ENCODE peak calls at places on chromosomes 12 and 14, in ten cellular contexts. One of them, this sample, is unnamed.
A peak's percentile ranks its signal among the peaks of the same experiment; 100 is the strongest.

GRCh38 chr12:12870454-12870853 is 20.9 kb upstream of the GPRC5A start:
- DNase-seq in retinal pigment epithelial cell: peak; percentile 84
- DNase-seq in adipocyte: peak; percentile 71
- DNase-seq in NCI-H748 treated with DMSO at 0.1 percent for 48 hours: no peak
- DNase-seq in HFF-Myc: peak; percentile 96
- DNase-seq in NCI-H1417: no peak
- DNase-seq in activated CD4-positive, alpha-beta T cell treated with anti-CD3 and anti-CD28 coated beads, Interleukin-2, amount 50 U/mL, for 24 hours: no peak
- DNase-seq in HTR-8/SVneo: peak; percentile 63
- DNase-seq in left ventricle myocardium inferior: no peak
- DNase-seq in DMS153: no peak
- DNase-seq in this sample: no peak

GRCh38 chr14:75709207-75709812 is 48.3 kb downstream of the TTLL5 start:
- DNase-seq in NCI-H1417: peak; percentile 82
- DNase-seq in NCI-H748 treated with DMSO at 0.1 percent for 48 hours: peak; percentile 53
- DNase-seq in adipocyte: peak; percentile 97
- DNase-seq in DMS153: peak; percentile 34
- DNase-seq in left ventricle myocardium inferior: peak; percentile 64
- DNase-seq in retinal pigment epithelial cell: peak; percentile 54
- DNase-seq in HTR-8/SVneo: peak; percentile 90
- DNase-seq in HFF-Myc: peak; percentile 70
- DNase-seq in activated CD4-positive, alpha-beta T cell treated with anti-CD3 and anti-CD28 coated beads, Interleukin-2, amount 50 U/mL, for 24 hours: peak; percentile 41
- DNase-seq in this sample: peak; percentile 36

GRCh38 chr12:95548056-95548538 is 3.2 kb downstream of the USP44 start:
- DNase-seq in adipocyte: peak; percentile 18
- DNase-seq in left ventricle myocardium inferior: peak; percentile 18
- DNase-seq in DMS153: no peak
- DNase-seq in HTR-8/SVneo: peak; percentile 46
- DNase-seq in NCI-H1417: peak; percentile 56
- DNase-seq in NCI-H748 treated with DMSO at 0.1 percent for 48 hours: no peak
- DNase-seq in retinal pigment epithelial cell: no peak
- DNase-seq in activated CD4-positive, alpha-beta T cell treated with anti-CD3 and anti-CD28 coated beads, Interleukin-2, amount 50 U/mL, for 24 hours: peak; percentile 4
- DNase-seq in HFF-Myc: no peak
- DNase-seq in this sample: no peak

GRCh38 chr12:82835217-82835616 is 148.5 kb downstream of the TMTC2 start:
- DNase-seq in DMS153: no peak
- DNase-seq in HTR-8/SVneo: no peak
- DNase-seq in left ventricle myocardium inferior: no peak
- DNase-seq in retinal pigment epithelial cell: no peak
- DNase-seq in adipocyte: peak; percentile 40
- DNase-seq in activated CD4-positive, alpha-beta T cell treated with anti-CD3 and anti-CD28 coated beads, Interleukin-2, amount 50 U/mL, for 24 hours: no peak
- DNase-seq in NCI-H748 treated with DMSO at 0.1 percent for 48 hours: no peak
- DNase-seq in HFF-Myc: peak; percentile 39
- DNase-seq in NCI-H1417: no peak
- DNase-seq in this sample: no peak

GRCh38 chr14:99234982-99235491 is 37.0 kb downstream of the BCL11B start:
- DNase-seq in left ventricle myocardium inferior: no peak
- DNase-seq in NCI-H748 treated with DMSO at 0.1 percent for 48 hours: no peak
- DNase-seq in activated CD4-positive, alpha-beta T cell treated with anti-CD3 and anti-CD28 coated beads, Interleukin-2, amount 50 U/mL, for 24 hours: peak; percentile 85
- DNase-seq in NCI-H1417: no peak
- DNase-seq in retinal pigment epithelial cell: no peak
- DNase-seq in HFF-Myc: no peak
- DNase-seq in DMS153: no peak
- DNase-seq in HTR-8/SVneo: peak; percentile 39
- DNase-seq in adipocyte: no peak
- DNase-seq in this sample: no peak

GRCh38 chr12:50922820-50923219 is 29.5 kb upstream of the HIGD1C start:
- DNase-seq in NCI-H748 treated with DMSO at 0.1 percent for 48 hours: no peak
- DNase-seq in NCI-H1417: no peak
- DNase-seq in HTR-8/SVneo: no peak
- DNase-seq in retinal pigment epithelial cell: no peak
- DNase-seq in HFF-Myc: no peak
- DNase-seq in activated CD4-positive, alpha-beta T cell treated with anti-CD3 and anti-CD28 coated beads, Interleukin-2, amount 50 U/mL, for 24 hours: no peak
- DNase-seq in DMS153: no peak
- DNase-seq in adipocyte: peak; percentile 75
- DNase-seq in left ventricle myocardium inferior: no peak
- DNase-seq in this sample: no peak

GRCh38 chr14:29236848-29237247 is 470.3 kb downstream of the FOXG1 start:
- DNase-seq in activated CD4-positive, alpha-beta T cell treated with anti-CD3 and anti-CD28 coated beads, Interleukin-2, amount 50 U/mL, for 24 hours: no peak
- DNase-seq in retinal pigment epithelial cell: peak; percentile 48
- DNase-seq in DMS153: no peak
- DNase-seq in NCI-H748 treated with DMSO at 0.1 percent for 48 hours: no peak
- DNase-seq in HFF-Myc: peak; percentile 59
- DNase-seq in left ventricle myocardium inferior: no peak
- DNase-seq in HTR-8/SVneo: peak; percentile 41
- DNase-seq in NCI-H1417: no peak
- DNase-seq in adipocyte: peak; percentile 83
- DNase-seq in this sample: no peak

GRCh38 chr14:63134801-63135200 is 69.4 kb upstream of the RHOJ start:
- DNase-seq in activated CD4-positive, alpha-beta T cell treated with anti-CD3 and anti-CD28 coated beads, Interleukin-2, amount 50 U/mL, for 24 hours: no peak
- DNase-seq in left ventricle myocardium inferior: no peak
- DNase-seq in HFF-Myc: no peak
- DNase-seq in NCI-H1417: no peak
- DNase-seq in DMS153: no peak
- DNase-seq in NCI-H748 treated with DMSO at 0.1 percent for 48 hours: peak; percentile 33
- DNase-seq in retinal pigment epithelial cell: peak; percentile 9
- DNase-seq in adipocyte: peak; percentile 63
- DNase-seq in HTR-8/SVneo: peak; percentile 69
- DNase-seq in this sample: no peak

GRCh38 chr12:64992641-64993040 is 128.5 kb downstream of the WIF1 start:
- DNase-seq in retinal pigment epithelial cell: no peak
- DNase-seq in activated CD4-positive, alpha-beta T cell treated with anti-CD3 and anti-CD28 coated beads, Interleukin-2, amount 50 U/mL, for 24 hours: no peak
- DNase-seq in HFF-Myc: no peak
- DNase-seq in HTR-8/SVneo: no peak
- DNase-seq in NCI-H1417: no peak
- DNase-seq in NCI-H748 treated with DMSO at 0.1 percent for 48 hours: no peak
- DNase-seq in adipocyte: no peak
- DNase-seq in DMS153: no peak
- DNase-seq in left ventricle myocardium inferior: no peak
- DNase-seq in this sample: no peak

GRCh38 chr14:23409966-23410635 is 2.0 kb upstream of the MYH6 start:
- DNase-seq in retinal pigment epithelial cell: no peak
- DNase-seq in activated CD4-positive, alpha-beta T cell treated with anti-CD3 and anti-CD28 coated beads, Interleukin-2, amount 50 U/mL, for 24 hours: no peak
- DNase-seq in NCI-H1417: no peak
- DNase-seq in DMS153: no peak
- DNase-seq in HFF-Myc: no peak
- DNase-seq in NCI-H748 treated with DMSO at 0.1 percent for 48 hours: no peak
- DNase-seq in adipocyte: no peak
- DNase-seq in left ventricle myocardium inferior: peak; percentile 71
- DNase-seq in HTR-8/SVneo: no peak
- DNase-seq in this sample: no peak

GRCh38 chr12:14993537-14994266 is 20.9 kb downstream of the PDE6H start:
- DNase-seq in left ventricle myocardium inferior: no peak
- DNase-seq in NCI-H748 treated with DMSO at 0.1 percent for 48 hours: no peak
- DNase-seq in DMS153: no peak
- DNase-seq in retinal pigment epithelial cell: no peak
- DNase-seq in activated CD4-positive, alpha-beta T cell treated with anti-CD3 and anti-CD28 coated beads, Interleukin-2, amount 50 U/mL, for 24 hours: no peak
- DNase-seq in adipocyte: peak; percentile 32
- DNase-seq in NCI-H1417: no peak
- DNase-seq in HFF-Myc: no peak
- DNase-seq in HTR-8/SVneo: peak; percentile 3
- DNase-seq in this sample: no peak

GRCh38 chr12:98758331-98758730 is 113.2 kb downstream of the APAF1 start:
- DNase-seq in DMS153: no peak
- DNase-seq in NCI-H1417: no peak
- DNase-seq in retinal pigment epithelial cell: no peak
- DNase-seq in adipocyte: no peak
- DNase-seq in activated CD4-positive, alpha-beta T cell treated with anti-CD3 and anti-CD28 coated beads, Interleukin-2, amount 50 U/mL, for 24 hours: no peak
- DNase-seq in HTR-8/SVneo: no peak
- DNase-seq in NCI-H748 treated with DMSO at 0.1 percent for 48 hours: no peak
- DNase-seq in HFF-Myc: no peak
- DNase-seq in left ventricle myocardium inferior: peak; percentile 25
- DNase-seq in this sample: no peak

GRCh38 chr12:90333384-90333783 is 621.6 kb downstream of the CCER1 start:
- DNase-seq in NCI-H1417: no peak
- DNase-seq in adipocyte: no peak
- DNase-seq in left ventricle myocardium inferior: no peak
- DNase-seq in activated CD4-positive, alpha-beta T cell treated with anti-CD3 and anti-CD28 coated beads, Interleukin-2, amount 50 U/mL, for 24 hours: no peak
- DNase-seq in DMS153: no peak
- DNase-seq in NCI-H748 treated with DMSO at 0.1 percent for 48 hours: no peak
- DNase-seq in HTR-8/SVneo: no peak
- DNase-seq in retinal pigment epithelial cell: no peak
- DNase-seq in HFF-Myc: no peak
- DNase-seq in this sample: no peak

GRCh38 chr12:75964150-75964549 is 67.4 kb downstream of the PHLDA1 start:
- DNase-seq in NCI-H748 treated with DMSO at 0.1 percent for 48 hours: no peak
- DNase-seq in HTR-8/SVneo: no peak
- DNase-seq in HFF-Myc: no peak
- DNase-seq in left ventricle myocardium inferior: peak; percentile 25
- DNase-seq in activated CD4-positive, alpha-beta T cell treated with anti-CD3 and anti-CD28 coated beads, Interleukin-2, amount 50 U/mL, for 24 hours: no peak
- DNase-seq in retinal pigment epithelial cell: no peak
- DNase-seq in DMS153: peak; percentile 39
- DNase-seq in adipocyte: no peak
- DNase-seq in NCI-H1417: no peak
- DNase-seq in this sample: no peak

GRCh38 chr14:52313493-52313881 is 625 bp upstream of the PTGER2 start:
- DNase-seq in adipocyte: no peak
- DNase-seq in DMS153: no peak
- DNase-seq in HTR-8/SVneo: no peak
- DNase-seq in HFF-Myc: no peak
- DNase-seq in left ventricle myocardium inferior: no peak
- DNase-seq in NCI-H1417: no peak
- DNase-seq in retinal pigment epithelial cell: no peak
- DNase-seq in NCI-H748 treated with DMSO at 0.1 percent for 48 hours: no peak
- DNase-seq in activated CD4-positive, alpha-beta T cell treated with anti-CD3 and anti-CD28 coated beads, Interleukin-2, amount 50 U/mL, for 24 hours: no peak
- DNase-seq in this sample: no peak

GRCh38 chr12:5505116-5505515 is 73.2 kb downstream of the NTF3 start:
- DNase-seq in NCI-H1417: no peak
- DNase-seq in HFF-Myc: no peak
- DNase-seq in HTR-8/SVneo: no peak
- DNase-seq in activated CD4-positive, alpha-beta T cell treated with anti-CD3 and anti-CD28 coated beads, Interleukin-2, amount 50 U/mL, for 24 hours: no peak
- DNase-seq in NCI-H748 treated with DMSO at 0.1 percent for 48 hours: no peak
- DNase-seq in retinal pigment epithelial cell: no peak
- DNase-seq in adipocyte: no peak
- DNase-seq in left ventricle myocardium inferior: no peak
- DNase-seq in DMS153: no peak
- DNase-seq in this sample: no peak

GRCh38 chr14:61140872-61141271 is 140.3 kb downstream of the TMEM30B start:
- DNase-seq in HTR-8/SVneo: no peak
- DNase-seq in activated CD4-positive, alpha-beta T cell treated with anti-CD3 and anti-CD28 coated beads, Interleukin-2, amount 50 U/mL, for 24 hours: no peak
- DNase-seq in NCI-H748 treated with DMSO at 0.1 percent for 48 hours: no peak
- DNase-seq in left ventricle myocardium inferior: no peak
- DNase-seq in retinal pigment epithelial cell: no peak
- DNase-seq in HFF-Myc: peak; percentile 72
- DNase-seq in DMS153: no peak
- DNase-seq in NCI-H1417: no peak
- DNase-seq in adipocyte: peak; percentile 26
- DNase-seq in this sample: no peak

GRCh38 chr12:110373025-110373876 is 30.3 kb downstream of the ANAPC7 start:
- DNase-seq in DMS153: no peak
- DNase-seq in left ventricle myocardium inferior: peak; percentile 52
- DNase-seq in NCI-H1417: no peak
- DNase-seq in HFF-Myc: no peak
- DNase-seq in NCI-H748 treated with DMSO at 0.1 percent for 48 hours: no peak
- DNase-seq in activated CD4-positive, alpha-beta T cell treated with anti-CD3 and anti-CD28 coated beads, Interleukin-2, amount 50 U/mL, for 24 hours: no peak
- DNase-seq in retinal pigment epithelial cell: no peak
- DNase-seq in adipocyte: no peak
- DNase-seq in HTR-8/SVneo: no peak
- DNase-seq in this sample: no peak

GRCh38 chr12:1676043-1676442 is 14.8 kb upstream of the ADIPOR2 start:
- DNase-seq in adipocyte: no peak
- DNase-seq in NCI-H1417: no peak
- DNase-seq in activated CD4-positive, alpha-beta T cell treated with anti-CD3 and anti-CD28 coated beads, Interleukin-2, amount 50 U/mL, for 24 hours: no peak
- DNase-seq in DMS153: no peak
- DNase-seq in NCI-H748 treated with DMSO at 0.1 percent for 48 hours: no peak
- DNase-seq in left ventricle myocardium inferior: no peak
- DNase-seq in HFF-Myc: no peak
- DNase-seq in HTR-8/SVneo: no peak
- DNase-seq in retinal pigment epithelial cell: no peak
- DNase-seq in this sample: no peak

GRCh38 chr12:55996201-55996714 is 818 bp upstream of the SUOX start:
- DNase-seq in HTR-8/SVneo: peak; percentile 70
- DNase-seq in retinal pigment epithelial cell: no peak
- DNase-seq in NCI-H1417: peak; percentile 85
- DNase-seq in DMS153: peak; percentile 38
- DNase-seq in adipocyte: peak; percentile 90
- DNase-seq in HFF-Myc: peak; percentile 40
- DNase-seq in NCI-H748 treated with DMSO at 0.1 percent for 48 hours: peak; percentile 73
- DNase-seq in activated CD4-positive, alpha-beta T cell treated with anti-CD3 and anti-CD28 coated beads, Interleukin-2, amount 50 U/mL, for 24 hours: peak; percentile 70
- DNase-seq in left ventricle myocardium inferior: no peak
- DNase-seq in this sample: peak; percentile 61

GRCh38 chr14:32697114-32697513 is 241.6 kb upstream of the NPAS3 start:
- DNase-seq in left ventricle myocardium inferior: no peak
- DNase-seq in HFF-Myc: no peak
- DNase-seq in NCI-H1417: no peak
- DNase-seq in DMS153: no peak
- DNase-seq in activated CD4-positive, alpha-beta T cell treated with anti-CD3 and anti-CD28 coated beads, Interleukin-2, amount 50 U/mL, for 24 hours: no peak
- DNase-seq in adipocyte: no peak
- DNase-seq in retinal pigment epithelial cell: no peak
- DNase-seq in NCI-H748 treated with DMSO at 0.1 percent for 48 hours: no peak
- DNase-seq in HTR-8/SVneo: no peak
- DNase-seq in this sample: no peak

GRCh38 chr12:22321620-22322019 is 12.9 kb downstream of the ST8SIA1 start:
- DNase-seq in HTR-8/SVneo: no peak
- DNase-seq in activated CD4-positive, alpha-beta T cell treated with anti-CD3 and anti-CD28 coated beads, Interleukin-2, amount 50 U/mL, for 24 hours: no peak
- DNase-seq in adipocyte: no peak
- DNase-seq in HFF-Myc: no peak
- DNase-seq in retinal pigment epithelial cell: no peak
- DNase-seq in NCI-H748 treated with DMSO at 0.1 percent for 48 hours: no peak
- DNase-seq in NCI-H1417: no peak
- DNase-seq in left ventricle myocardium inferior: no peak
- DNase-seq in DMS153: no peak
- DNase-seq in this sample: peak; percentile 6

GRCh38 chr14:63632932-63633514 is 8.6 kb downstream of the WDR89 start:
- DNase-seq in activated CD4-positive, alpha-beta T cell treated with anti-CD3 and anti-CD28 coated beads, Interleukin-2, amount 50 U/mL, for 24 hours: no peak
- DNase-seq in DMS153: no peak
- DNase-seq in NCI-H748 treated with DMSO at 0.1 percent for 48 hours: peak; percentile 26
- DNase-seq in HTR-8/SVneo: peak; percentile 82
- DNase-seq in NCI-H1417: peak; percentile 11
- DNase-seq in HFF-Myc: no peak
- DNase-seq in left ventricle myocardium inferior: no peak
- DNase-seq in retinal pigment epithelial cell: no peak
- DNase-seq in adipocyte: peak; percentile 74
- DNase-seq in this sample: peak; percentile 12

GRCh38 chr12:96824838-96825236 is 82.2 kb upstream of the NEDD1 start:
- DNase-seq in HFF-Myc: no peak
- DNase-seq in NCI-H1417: no peak
- DNase-seq in activated CD4-positive, alpha-beta T cell treated with anti-CD3 and anti-CD28 coated beads, Interleukin-2, amount 50 U/mL, for 24 hours: no peak
- DNase-seq in HTR-8/SVneo: no peak
- DNase-seq in adipocyte: no peak
- DNase-seq in DMS153: no peak
- DNase-seq in NCI-H748 treated with DMSO at 0.1 percent for 48 hours: no peak
- DNase-seq in retinal pigment epithelial cell: no peak
- DNase-seq in left ventricle myocardium inferior: no peak
- DNase-seq in this sample: no peak

GRCh38 chr14:77950371-77950770 is 150.5 kb downstream of the ADCK1 start:
- DNase-seq in NCI-H748 treated with DMSO at 0.1 percent for 48 hours: no peak
- DNase-seq in DMS153: no peak
- DNase-seq in activated CD4-positive, alpha-beta T cell treated with anti-CD3 and anti-CD28 coated beads, Interleukin-2, amount 50 U/mL, for 24 hours: no peak
- DNase-seq in HFF-Myc: peak; percentile 11
- DNase-seq in left ventricle myocardium inferior: no peak
- DNase-seq in HTR-8/SVneo: no peak
- DNase-seq in NCI-H1417: no peak
- DNase-seq in retinal pigment epithelial cell: no peak
- DNase-seq in adipocyte: peak; percentile 2
- DNase-seq in this sample: no peak

GRCh38 chr12:122232691-122233090 is 6.8 kb upstream of the DIABLO start:
- DNase-seq in NCI-H748 treated with DMSO at 0.1 percent for 48 hours: no peak
- DNase-seq in NCI-H1417: no peak
- DNase-seq in HFF-Myc: no peak
- DNase-seq in activated CD4-positive, alpha-beta T cell treated with anti-CD3 and anti-CD28 coated beads, Interleukin-2, amount 50 U/mL, for 24 hours: no peak
- DNase-seq in retinal pigment epithelial cell: no peak
- DNase-seq in adipocyte: no peak
- DNase-seq in HTR-8/SVneo: no peak
- DNase-seq in left ventricle myocardium inferior: no peak
- DNase-seq in DMS153: no peak
- DNase-seq in this sample: no peak

GRCh38 chr12:53749986-53750811 is 1.6 kb downstream of the CISTR start:
- DNase-seq in retinal pigment epithelial cell: no peak
- DNase-seq in activated CD4-positive, alpha-beta T cell treated with anti-CD3 and anti-CD28 coated beads, Interleukin-2, amount 50 U/mL, for 24 hours: no peak
- DNase-seq in adipocyte: no peak
- DNase-seq in NCI-H748 treated with DMSO at 0.1 percent for 48 hours: no peak
- DNase-seq in HFF-Myc: no peak
- DNase-seq in NCI-H1417: peak; percentile 67
- DNase-seq in DMS153: no peak
- DNase-seq in HTR-8/SVneo: no peak
- DNase-seq in left ventricle myocardium inferior: no peak
- DNase-seq in this sample: no peak

GRCh38 chr14:34930591-34931069 is 52.2 kb upstream of the SRP54 start:
- DNase-seq in NCI-H1417: no peak
- DNase-seq in adipocyte: no peak
- DNase-seq in HFF-Myc: no peak
- DNase-seq in NCI-H748 treated with DMSO at 0.1 percent for 48 hours: no peak
- DNase-seq in HTR-8/SVneo: no peak
- DNase-seq in DMS153: no peak
- DNase-seq in retinal pigment epithelial cell: no peak
- DNase-seq in left ventricle myocardium inferior: no peak
- DNase-seq in activated CD4-positive, alpha-beta T cell treated with anti-CD3 and anti-CD28 coated beads, Interleukin-2, amount 50 U/mL, for 24 hours: peak; percentile 16
- DNase-seq in this sample: peak; percentile 3

This sample was measured in effector memory CD8-positive, alpha-beta T cell.